ENCODE peak calls at places on chromosomes 5 and 9, in eight cellular contexts. H, Z, L, A, U, V, E and X are unnamed samples. For H3K36me3, the result is how much of the 10 kb centered on the place peaks cover.

GRCh38 chr9:79817469-79818004 is 245.8 kb downstream of the TLE4 start:
- DNase-seq in H (no peak), Z (no peak), L (no peak), A (no peak), U (no peak), V (no peak), E (no peak), X (peak)

GRCh38 chr9:134829356-134829937 is 51.2 kb upstream of the FCN2 start:
- DNase-seq in H (no peak), Z (no peak), L (no peak), A (no peak), U (no peak), V (no peak), E (no peak), X (no peak)

GRCh38 chr9:38413283-38413682 is 11.0 kb downstream of the IGFBPL1 start:
- DNase-seq in H (no peak), Z (no peak), L (no peak), A (no peak), U (no peak), V (no peak), E (no peak), X (no peak)

GRCh38 chr5:36492998-36493655 is 113.3 kb upstream of the SLC1A3 start:
- DNase-seq in H (no peak), Z (peak), L (no peak), A (no peak), U (no peak), V (no peak), E (no peak), X (no peak)

GRCh38 chr9:14584571-14584970 is 108.7 kb downstream of the ZDHHC21 start:
- DNase-seq in H (no peak), Z (no peak), L (no peak), A (no peak), U (no peak), V (no peak), E (no peak), X (no peak)

GRCh38 chr9:19934301-19934868 is 145.5 kb upstream of the SLC24A2 start:
- DNase-seq in H (peak), Z (no peak), L (no peak), A (peak), U (peak), V (peak), E (no peak), X (peak)

GRCh38 chr5:60649288-60649917 is 50.6 kb downstream of the DEPDC1B start:
- DNase-seq in H (no peak), Z (peak), L (peak), A (no peak), U (no peak), V (no peak), E (no peak), X (no peak)

GRCh38 chr9:123924727-123925126 is 5.2 kb downstream of the DENND1A start:
- DNase-seq in H (no peak), Z (no peak), L (no peak), A (no peak), U (no peak), V (no peak), E (no peak), X (no peak)

GRCh38 chr5:130066644-130067043 is 162.4 kb downstream of the CHSY3 start:
- DNase-seq in H (no peak), Z (no peak), L (no peak), A (peak), U (no peak), V (no peak), E (no peak), X (peak)

GRCh38 chr5:151495330-151495729 is 47.9 kb downstream of the SLC36A1 start:
- DNase-seq in H (no peak), Z (no peak), L (no peak), A (no peak), U (no peak), V (no peak), E (no peak), X (no peak)

GRCh38 chr5:38187532-38187931 is 70.8 kb upstream of the EGFLAM start:
- DNase-seq in H (no peak), Z (no peak), L (no peak), A (no peak), U (no peak), V (no peak), E (no peak), X (no peak)

GRCh38 chr5:66881475-66882161 is 285.4 kb downstream of the MAST4 start:
- DNase-seq in H (peak), Z (no peak), L (no peak), A (peak), U (no peak), V (no peak), E (peak), X (no peak)

GRCh38 chr9:135400496-135400895 is 79.1 kb upstream of the PPP1R26 start:
- DNase-seq in H (no peak), Z (no peak), L (no peak), A (no peak), U (no peak), V (no peak), E (no peak), X (no peak)

GRCh38 chr5:125526940-125527339 is 780.5 kb upstream of the ZNF608 start:
- DNase-seq in H (no peak), Z (no peak), L (no peak), A (no peak), U (no peak), V (no peak), E (peak), X (no peak)

GRCh38 chr5:169389318-169389717 is 88.4 kb upstream of the SLIT3 start:
- DNase-seq in H (no peak), Z (no peak), L (no peak), A (no peak), U (no peak), V (no peak), E (no peak), X (no peak)

GRCh38 chr5:169394371-169394770 is 93.4 kb upstream of the SLIT3 start:
- DNase-seq in H (no peak), Z (no peak), L (no peak), A (no peak), U (no peak), V (no peak), E (no peak), X (no peak)

GRCh38 chr5:169395136-169395535 is 94.2 kb upstream of the SLIT3 start:
- DNase-seq in H (no peak), Z (no peak), L (no peak), A (no peak), U (no peak), V (no peak), E (no peak), X (no peak)

GRCh38 chr5:169390265-169390664 is 89.3 kb upstream of the SLIT3 start:
- DNase-seq in H (no peak), Z (no peak), L (no peak), A (no peak), U (no peak), V (no peak), E (no peak), X (no peak)

DNA sequence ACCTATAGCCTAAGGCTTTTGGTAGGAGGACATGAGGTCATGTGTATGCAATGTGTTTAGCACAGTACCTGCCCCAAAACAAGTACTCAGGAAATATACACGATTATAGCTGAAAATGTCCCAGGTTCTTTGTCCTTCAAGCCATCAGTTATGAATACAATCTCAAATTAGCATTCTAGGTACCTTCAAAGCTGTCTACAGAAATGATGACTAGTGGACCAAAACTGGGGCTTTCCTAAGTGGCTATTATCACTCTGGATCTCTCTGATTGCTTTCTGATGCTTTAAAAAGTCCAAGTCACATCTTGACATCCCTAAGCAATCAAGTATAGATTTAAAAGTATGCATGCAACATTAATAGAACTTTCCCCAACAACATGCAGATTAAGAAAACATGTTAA is 93.0 kb upstream of the SLIT3 start:
- DNase-seq in H (no peak), Z (no peak), L (no peak), A (no peak), U (no peak), V (no peak), E (no peak), X (no peak)
- H3K4me3 ChIP-seq in H (no peak), Z (no peak), L (no peak), A (no peak), U (no peak), V (no peak), E (no peak), X (no peak)

GRCh38 chr9:130884111-130884531 is 12.5 kb downstream of the QRFP start:
- DNase-seq in H (no peak), Z (no peak), L (no peak), A (no peak), U (no peak), V (peak), E (no peak), X (no peak)
- H3K36me3 ChIP-seq in H (half or more), Z (under half), L (under half), A (under half), U (half or more), V (half or more), E (under half), X (under half)

GRCh38 chr5:169705322-169705721 is 68.2 kb downstream of the DOCK2 start:
- DNase-seq in H (no peak), Z (no peak), L (no peak), A (no peak), U (no peak), V (no peak), E (no peak), X (no peak)

GRCh38 chr5:169703803-169704202 is 66.7 kb downstream of the DOCK2 start:
- DNase-seq in H (no peak), Z (no peak), L (no peak), A (no peak), U (no peak), V (no peak), E (no peak), X (no peak)

GRCh38 chr5:169700611-169701010 is 63.5 kb downstream of the DOCK2 start:
- DNase-seq in H (no peak), Z (no peak), L (no peak), A (no peak), U (no peak), V (no peak), E (no peak), X (no peak)

GRCh38 chr5:169701910-169702451 is 64.9 kb downstream of the DOCK2 start:
- DNase-seq in H (no peak), Z (no peak), L (no peak), A (no peak), U (no peak), V (no peak), E (no peak), X (no peak)

DNA sequence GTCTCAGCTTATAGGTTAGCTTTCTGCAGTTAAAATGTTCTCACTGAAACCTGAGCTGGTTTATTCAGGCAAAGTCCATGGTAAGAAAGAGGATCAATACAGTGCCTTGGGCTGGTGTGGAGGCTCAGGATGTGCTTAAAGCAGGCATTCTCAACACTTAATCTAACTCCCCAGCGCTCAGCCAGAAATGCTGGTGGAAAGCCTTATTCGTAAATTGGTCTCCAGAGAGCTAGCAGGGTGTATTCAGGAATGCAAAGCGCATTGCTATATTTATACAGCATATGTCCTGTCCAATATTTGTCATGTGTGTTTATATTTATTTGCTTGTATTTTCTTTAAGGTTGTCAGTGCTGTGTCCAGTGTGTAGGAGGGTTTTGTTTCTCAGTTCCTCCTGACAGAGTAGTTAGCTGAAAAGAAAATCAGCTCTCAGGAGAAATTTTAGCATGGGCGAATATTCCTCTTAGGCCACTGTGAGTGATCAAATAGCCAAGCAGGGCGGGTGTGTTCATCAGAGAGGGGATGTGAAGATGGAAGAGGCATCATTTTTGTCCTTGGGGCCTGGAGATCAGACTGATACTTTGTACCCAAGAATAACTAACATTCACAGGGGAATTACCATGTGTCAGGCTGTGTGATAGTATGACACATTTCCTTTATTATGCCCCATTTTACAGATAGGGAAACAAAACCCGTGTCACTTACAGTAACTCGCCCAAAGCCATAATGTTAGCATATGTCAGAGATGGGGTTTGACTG is 65.8 kb downstream of the DOCK2 start:
- DNase-seq in H (no peak), Z (no peak), L (peak), A (no peak), U (no peak), V (no peak), E (no peak), X (no peak)
- TF ChIP-seq POLR2A in H (no peak), Z (no peak), L (no peak), A (no peak), U (no peak), V (no peak), E (no peak), X (no peak)

GRCh38 chr9:133557581-133557980 is 23.1 kb downstream of the ADAMTSL2 start:
- DNase-seq in H (no peak), Z (no peak), L (no peak), A (no peak), U (no peak), V (no peak), E (no peak), X (no peak)

GRCh38 chr9:133560311-133560710 is 25.8 kb downstream of the ADAMTSL2 start:
- DNase-seq in H (peak), Z (no peak), L (no peak), A (peak), U (no peak), V (no peak), E (no peak), X (no peak)

GRCh38 chr9:133560944-133561343 is 26.4 kb downstream of the ADAMTSL2 start:
- DNase-seq in H (no peak), Z (no peak), L (no peak), A (no peak), U (no peak), V (no peak), E (no peak), X (no peak)

GRCh38 chr9:133556354-133556753 is 21.9 kb downstream of the ADAMTSL2 start:
- DNase-seq in H (no peak), Z (no peak), L (no peak), A (no peak), U (no peak), V (no peak), E (no peak), X (no peak)

GRCh38 chr9:133558191-133559126 is 24.0 kb downstream of the ADAMTSL2 start:
- DNase-seq in H (no peak), Z (peak), L (peak), A (no peak), U (no peak), V (no peak), E (peak), X (no peak)
- H3K4me3 ChIP-seq in H (no peak), Z (peak), L (peak), A (no peak), U (no peak), V (no peak), E (no peak), X (no peak)

GRCh38 chr9:117290306-117290705 is 124.6 kb downstream of the ASTN2 start:
- DNase-seq in H (no peak), Z (no peak), L (no peak), A (no peak), U (no peak), V (no peak), E (no peak), X (no peak)

GRCh38 chr9:117286245-117286644 is 128.6 kb downstream of the ASTN2 start:
- DNase-seq in H (peak), Z (no peak), L (no peak), A (peak), U (no peak), V (no peak), E (no peak), X (no peak)

GRCh38 chr9:117293199-117294114 is 121.4 kb downstream of the ASTN2 start:
- DNase-seq in H (peak), Z (no peak), L (no peak), A (no peak), U (no peak), V (no peak), E (no peak), X (no peak)

GRCh38 chr9:117290809-117291208 is 124.0 kb downstream of the ASTN2 start:
- DNase-seq in H (no peak), Z (no peak), L (no peak), A (no peak), U (no peak), V (no peak), E (no peak), X (no peak)

GRCh38 chr9:117291223-117291622 is 123.6 kb downstream of the ASTN2 start:
- DNase-seq in H (no peak), Z (no peak), L (no peak), A (no peak), U (no peak), V (no peak), E (no peak), X (no peak)
- H3K36me3 ChIP-seq in H (under half), Z (under half), L (under half), A (under half), U (under half), V (under half), E (under half), X (under half)